ENCODE peak calls at places on chromosome 20, in four cellular contexts. One of them, this sample, is unnamed.

GRCh38 chr20:39946053-39946810 is 742.8 kb downstream of the MAFB start:
- DNase-seq in CD8-positive, alpha-beta T cell: no peak
- DNase-seq in fibroblast of the aortic adventitia: no peak
- DNase-seq in coronary artery: no peak
- DNase-seq in this sample: no peak

GRCh38 chr20:47300071-47300470 is 56.4 kb downstream of the ZMYND8 start:
- DNase-seq in CD8-positive, alpha-beta T cell: no peak
- DNase-seq in fibroblast of the aortic adventitia: no peak
- DNase-seq in coronary artery: no peak
- DNase-seq in this sample: no peak

GRCh38 chr20:44963325-44964215 is 2.7 kb upstream of the STK4 start:
- DNase-seq in CD8-positive, alpha-beta T cell: no peak
- DNase-seq in fibroblast of the aortic adventitia: no peak
- DNase-seq in coronary artery: no peak
- DNase-seq in this sample: no peak

GRCh38 chr20:64219202-64219601 is 36.3 kb upstream of the PCMTD2 start:
- DNase-seq in CD8-positive, alpha-beta T cell: no peak
- DNase-seq in fibroblast of the aortic adventitia: no peak
- DNase-seq in coronary artery: no peak
- DNase-seq in this sample: no peak

GRCh38 chr20:47276856-47277541 is 79.5 kb downstream of the ZMYND8 start:
- DNase-seq in CD8-positive, alpha-beta T cell: no peak
- DNase-seq in fibroblast of the aortic adventitia: peak; percentile 74
- DNase-seq in coronary artery: peak; percentile 81
- DNase-seq in this sample: no peak

GRCh38 chr20:48737463-48738093 is 90.2 kb downstream of the PREX1 start:
- DNase-seq in CD8-positive, alpha-beta T cell: no peak
- DNase-seq in fibroblast of the aortic adventitia: no peak
- DNase-seq in coronary artery: no peak
- DNase-seq in this sample: no peak

GRCh38 chr20:34904202-34904621 is 27.8 kb downstream of the ACSS2 start:
- DNase-seq in CD8-positive, alpha-beta T cell: no peak
- DNase-seq in fibroblast of the aortic adventitia: no peak
- DNase-seq in coronary artery: no peak
- DNase-seq in this sample: no peak

GRCh38 chr20:4154958-4155411 is 139.6 kb upstream of the RNF24 start:
- DNase-seq in CD8-positive, alpha-beta T cell: no peak
- DNase-seq in fibroblast of the aortic adventitia: no peak
- DNase-seq in coronary artery: no peak
- DNase-seq in this sample: no peak

GRCh38 chr20:38346247-38346651 is at the start of gene LBP:
- DNase-seq in CD8-positive, alpha-beta T cell: no peak
- DNase-seq in fibroblast of the aortic adventitia: no peak
- DNase-seq in coronary artery: no peak
- DNase-seq in this sample: no peak

GRCh38 chr20:23350855-23351838 is 556 bp downstream of the NXT1 start:
- DNase-seq in CD8-positive, alpha-beta T cell: peak; percentile 62
- DNase-seq in fibroblast of the aortic adventitia: peak; percentile 28
- DNase-seq in coronary artery: peak; percentile 82
- DNase-seq in this sample: no peak

GRCh38 chr20:50870572-50871161 is 60.6 kb downstream of the ADNP start:
- DNase-seq in CD8-positive, alpha-beta T cell: no peak
- DNase-seq in fibroblast of the aortic adventitia: no peak
- DNase-seq in coronary artery: no peak
- DNase-seq in this sample: peak; percentile 62

GRCh38 chr20:37295595-37295994 is 6.1 kb downstream of the MANBAL start:
- DNase-seq in CD8-positive, alpha-beta T cell: no peak
- DNase-seq in fibroblast of the aortic adventitia: no peak
- DNase-seq in coronary artery: no peak
- DNase-seq in this sample: no peak

GRCh38 chr20:2330090-2330695 is 34.4 kb downstream of the TGM3 start:
- DNase-seq in CD8-positive, alpha-beta T cell: no peak
- DNase-seq in fibroblast of the aortic adventitia: no peak
- DNase-seq in coronary artery: peak; percentile 26
- DNase-seq in this sample: no peak

GRCh38 chr20:33541797-33542196 is 51.9 kb downstream of the CBFA2T2 start:
- DNase-seq in CD8-positive, alpha-beta T cell: no peak
- DNase-seq in fibroblast of the aortic adventitia: no peak
- DNase-seq in coronary artery: no peak
- DNase-seq in this sample: no peak

GRCh38 chr20:11452326-11452725 is 465.4 kb upstream of the BTBD3 start:
- DNase-seq in CD8-positive, alpha-beta T cell: no peak
- DNase-seq in fibroblast of the aortic adventitia: no peak
- DNase-seq in coronary artery: no peak
- DNase-seq in this sample: no peak

GRCh38 chr20:43914697-43915208 is at the start of gene TOX2:
- DNase-seq in CD8-positive, alpha-beta T cell: peak; percentile 43
- DNase-seq in fibroblast of the aortic adventitia: peak; percentile 29
- DNase-seq in coronary artery: no peak
- DNase-seq in this sample: peak; percentile 45

GRCh38 chr20:38607351-38607750 is 5.7 kb downstream of the ARHGAP40 start:
- DNase-seq in CD8-positive, alpha-beta T cell: no peak
- DNase-seq in fibroblast of the aortic adventitia: no peak
- DNase-seq in coronary artery: no peak
- DNase-seq in this sample: no peak

GRCh38 chr20:17568045-17568788 is 1.7 kb upstream of the DSTN start:
- DNase-seq in CD8-positive, alpha-beta T cell: no peak
- DNase-seq in fibroblast of the aortic adventitia: no peak
- DNase-seq in coronary artery: no peak
- DNase-seq in this sample: no peak

GRCh38 chr20:46920114-46920513 is 25.5 kb downstream of the EYA2 start:
- DNase-seq in CD8-positive, alpha-beta T cell: no peak
- DNase-seq in fibroblast of the aortic adventitia: no peak
- DNase-seq in coronary artery: no peak
- DNase-seq in this sample: no peak

GRCh38 chr20:44407402-44408184 is 52.1 kb downstream of the HNF4A start:
- DNase-seq in CD8-positive, alpha-beta T cell: no peak
- DNase-seq in fibroblast of the aortic adventitia: peak; percentile 75
- DNase-seq in coronary artery: no peak
- DNase-seq in this sample: no peak

GRCh38 chr20:12594410-12595130 is 414.2 kb upstream of the SPTLC3 start:
- DNase-seq in CD8-positive, alpha-beta T cell: no peak
- DNase-seq in fibroblast of the aortic adventitia: no peak
- DNase-seq in coronary artery: no peak
- DNase-seq in this sample: no peak

GRCh38 chr20:2142649-2143048 is 41.0 kb downstream of the STK35 start:
- DNase-seq in CD8-positive, alpha-beta T cell: no peak
- DNase-seq in fibroblast of the aortic adventitia: no peak
- DNase-seq in coronary artery: no peak
- DNase-seq in this sample: no peak

GRCh38 chr20:38270869-38271608 is 10.5 kb upstream of the KIAA1755 start:
- DNase-seq in CD8-positive, alpha-beta T cell: no peak
- DNase-seq in fibroblast of the aortic adventitia: peak; percentile 99
- DNase-seq in coronary artery: peak; percentile 83
- DNase-seq in this sample: no peak

GRCh38 chr20:37729909-37730308 is 36.1 kb downstream of the CTNNBL1 start:
- DNase-seq in CD8-positive, alpha-beta T cell: no peak
- DNase-seq in fibroblast of the aortic adventitia: peak; percentile 29
- DNase-seq in coronary artery: no peak
- DNase-seq in this sample: no peak

GRCh38 chr20:48617481-48617880 is 210.3 kb downstream of the PREX1 start:
- DNase-seq in CD8-positive, alpha-beta T cell: no peak
- DNase-seq in fibroblast of the aortic adventitia: no peak
- DNase-seq in coronary artery: no peak
- DNase-seq in this sample: no peak

GRCh38 chr20:4104842-4105241 is 89.5 kb upstream of the RNF24 start:
- DNase-seq in CD8-positive, alpha-beta T cell: no peak
- DNase-seq in fibroblast of the aortic adventitia: no peak
- DNase-seq in coronary artery: no peak
- DNase-seq in this sample: no peak

GRCh38 chr20:12173333-12173732 is 255.6 kb downstream of the BTBD3 start:
- DNase-seq in CD8-positive, alpha-beta T cell: no peak
- DNase-seq in fibroblast of the aortic adventitia: no peak
- DNase-seq in coronary artery: no peak
- DNase-seq in this sample: no peak

GRCh38 chr20:48051810-48052491 is 266.7 kb upstream of the SULF2 start:
- DNase-seq in CD8-positive, alpha-beta T cell: no peak
- DNase-seq in fibroblast of the aortic adventitia: peak; percentile 71
- DNase-seq in coronary artery: no peak
- DNase-seq in this sample: no peak

GRCh38 chr20:43458422-43458924 is 777 bp downstream of the SRSF6 start:
- DNase-seq in CD8-positive, alpha-beta T cell: no peak
- DNase-seq in fibroblast of the aortic adventitia: peak; percentile 27
- DNase-seq in coronary artery: no peak
- DNase-seq in this sample: no peak

GRCh38 chr20:9099372-9099771 is 30.5 kb downstream of the PLCB4 start:
- DNase-seq in CD8-positive, alpha-beta T cell: no peak
- DNase-seq in fibroblast of the aortic adventitia: no peak
- DNase-seq in coronary artery: no peak
- DNase-seq in this sample: no peak
- TF ChIP-seq CTCF in CD8-positive, alpha-beta T cell: no peak
- TF ChIP-seq CTCF in fibroblast of the aortic adventitia: no peak
- TF ChIP-seq CTCF in coronary artery: no peak
- TF ChIP-seq CTCF in this sample: no peak

GRCh38 chr20:25669826-25670422 is 26.7 kb downstream of the ZNF337 start:
- DNase-seq in CD8-positive, alpha-beta T cell: no peak
- DNase-seq in fibroblast of the aortic adventitia: peak; percentile 80
- DNase-seq in coronary artery: no peak
- DNase-seq in this sample: no peak
- TF ChIP-seq CTCF in CD8-positive, alpha-beta T cell: no peak
- TF ChIP-seq CTCF in fibroblast of the aortic adventitia: peak; percentile 27
- TF ChIP-seq CTCF in coronary artery: no peak
- TF ChIP-seq CTCF in this sample: peak; percentile 39

GRCh38 chr20:52473171-52473570 is 281.6 kb upstream of the ZFP64 start:
- DNase-seq in CD8-positive, alpha-beta T cell: no peak
- DNase-seq in fibroblast of the aortic adventitia: no peak
- DNase-seq in coronary artery: no peak
- DNase-seq in this sample: no peak

GRCh38 chr20:52470561-52470960 is 279.0 kb upstream of the ZFP64 start:
- DNase-seq in CD8-positive, alpha-beta T cell: no peak
- DNase-seq in fibroblast of the aortic adventitia: no peak
- DNase-seq in coronary artery: no peak
- DNase-seq in this sample: no peak

GRCh38 chr20:52469143-52469542 is 277.6 kb upstream of the ZFP64 start:
- DNase-seq in CD8-positive, alpha-beta T cell: no peak
- DNase-seq in fibroblast of the aortic adventitia: no peak
- DNase-seq in coronary artery: no peak
- DNase-seq in this sample: no peak
- TF ChIP-seq CTCF in CD8-positive, alpha-beta T cell: no peak
- TF ChIP-seq CTCF in fibroblast of the aortic adventitia: no peak
- TF ChIP-seq CTCF in coronary artery: no peak
- TF ChIP-seq CTCF in this sample: no peak

DNA sequence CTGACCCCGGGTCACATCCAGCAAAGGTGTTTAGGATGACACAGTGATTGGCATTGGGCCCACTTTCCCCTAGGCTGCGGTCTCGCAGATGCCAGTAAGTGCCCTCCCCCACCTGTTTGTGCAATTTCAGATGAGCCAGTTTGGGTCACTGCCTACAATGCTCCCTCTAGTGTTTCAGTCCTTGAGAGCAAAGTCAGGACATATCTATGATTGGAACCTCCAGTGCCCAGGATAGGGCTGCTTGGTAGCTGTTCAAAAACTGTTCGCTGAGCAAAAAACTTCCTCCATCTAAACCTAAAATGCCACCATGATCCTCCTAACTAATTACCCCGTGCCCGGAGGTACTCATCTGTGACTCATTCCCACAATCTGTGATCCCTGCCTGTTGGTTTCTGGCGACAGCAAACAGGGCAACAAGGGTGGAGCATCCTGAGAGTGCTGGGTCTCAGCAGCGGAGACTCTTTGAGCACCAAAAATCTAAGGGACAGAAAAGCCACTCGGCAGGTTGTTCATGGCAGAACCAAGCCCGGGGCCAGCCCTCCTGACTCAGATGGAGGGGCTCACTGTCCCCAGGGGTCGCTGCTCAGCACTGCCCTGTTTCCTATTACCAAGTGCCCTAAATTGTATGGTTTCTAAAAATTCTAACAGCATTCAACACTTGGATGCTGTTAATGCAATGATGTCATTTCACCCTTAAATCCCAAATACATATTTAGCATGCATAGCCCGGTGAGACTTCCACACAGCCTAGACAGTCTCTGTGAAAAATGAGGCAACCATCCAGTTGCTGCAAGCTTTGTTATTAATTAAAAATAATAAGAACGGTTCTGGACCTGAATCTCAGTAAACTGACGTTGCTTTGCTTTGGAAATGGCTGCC is 5.0 kb downstream of the VSX1 start:
- DNase-seq in CD8-positive, alpha-beta T cell: no peak
- DNase-seq in fibroblast of the aortic adventitia: no peak
- DNase-seq in coronary artery: peak; percentile 31
- DNase-seq in this sample: peak; percentile 7
- TF ChIP-seq CTCF in CD8-positive, alpha-beta T cell: no peak
- TF ChIP-seq CTCF in fibroblast of the aortic adventitia: peak; percentile 33
- TF ChIP-seq CTCF in coronary artery: no peak
- TF ChIP-seq CTCF in this sample: peak; percentile 10

DNA sequence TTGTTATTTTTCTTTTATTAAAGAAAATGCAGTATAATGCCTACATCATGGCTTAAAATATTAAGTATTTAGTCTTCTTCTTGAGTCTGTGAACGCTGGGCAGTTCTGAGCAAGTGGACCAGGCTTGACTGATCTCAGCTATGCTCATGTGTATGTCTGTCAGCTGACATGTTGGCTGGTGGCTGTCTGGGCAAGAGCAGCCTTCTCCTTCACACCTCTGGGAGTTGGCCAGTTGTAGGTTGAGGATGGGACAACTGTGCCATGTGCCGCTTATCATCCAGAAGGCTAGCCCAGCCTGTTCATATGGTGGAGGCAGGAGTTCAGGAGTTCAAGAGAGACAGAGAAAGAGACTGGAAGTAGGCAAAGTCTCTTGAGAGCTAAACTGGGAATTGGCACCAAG is 175.9 kb downstream of the PLCB4 start:
- DNase-seq in CD8-positive, alpha-beta T cell: no peak
- DNase-seq in fibroblast of the aortic adventitia: no peak
- DNase-seq in coronary artery: no peak
- DNase-seq in this sample: no peak
- TF ChIP-seq CTCF in CD8-positive, alpha-beta T cell: no peak
- TF ChIP-seq CTCF in fibroblast of the aortic adventitia: no peak
- TF ChIP-seq CTCF in coronary artery: no peak
- TF ChIP-seq CTCF in this sample: no peak

GRCh38 chr20:49785851-49786174 is 26.8 kb upstream of the SLC9A8 start:
- DNase-seq in CD8-positive, alpha-beta T cell: no peak
- DNase-seq in fibroblast of the aortic adventitia: no peak
- DNase-seq in coronary artery: no peak
- DNase-seq in this sample: no peak

GRCh38 chr20:49785149-49785850 is 27.3 kb upstream of the SLC9A8 start:
- DNase-seq in CD8-positive, alpha-beta T cell: no peak
- DNase-seq in fibroblast of the aortic adventitia: no peak
- DNase-seq in coronary artery: no peak
- DNase-seq in this sample: no peak

GRCh38 chr20:49787371-49788357 is 25.0 kb upstream of the SLC9A8 start:
- DNase-seq in CD8-positive, alpha-beta T cell: no peak
- DNase-seq in fibroblast of the aortic adventitia: no peak
- DNase-seq in coronary artery: no peak
- DNase-seq in this sample: no peak

GRCh38 chr20:49786226-49786625 is 26.4 kb upstream of the SLC9A8 start:
- DNase-seq in CD8-positive, alpha-beta T cell: no peak
- DNase-seq in fibroblast of the aortic adventitia: no peak
- DNase-seq in coronary artery: no peak
- DNase-seq in this sample: no peak

GRCh38 chr20:49786671-49787370 is 25.8 kb upstream of the SLC9A8 start:
- DNase-seq in CD8-positive, alpha-beta T cell: no peak
- DNase-seq in fibroblast of the aortic adventitia: peak; percentile 47
- DNase-seq in coronary artery: no peak
- DNase-seq in this sample: no peak
- TF ChIP-seq CTCF in CD8-positive, alpha-beta T cell: no peak
- TF ChIP-seq CTCF in fibroblast of the aortic adventitia: peak; percentile 67
- TF ChIP-seq CTCF in coronary artery: no peak
- TF ChIP-seq CTCF in this sample: peak; percentile 39